ENCODE peak calls at places on chromosomes 11 and 22, in six cellular contexts. A is transverse colon, X is kidney glomerular epithelial cell, Q is NCI-H1092, K is AG09309, D is H54. E is an unnamed sample.

GRCh38 chr11:3147257-3147619 is 17.9 kb downstream of the OSBPL5 start:
- DNase-seq in Q (no peak), A (no peak), D (peak), X (no peak), K (no peak), E (no peak)

GRCh38 chr11:16607675-16608644 is 130.5 kb upstream of the C11orf58 start:
- DNase-seq in A (peak), K (no peak), X (peak), D (no peak), Q (peak), E (no peak)

GRCh38 chr11:61041755-61042518 is 60.4 kb upstream of the CD5 start:
- DNase-seq in Q (peak), D (no peak), A (peak), K (no peak), X (no peak), E (no peak)

GRCh38 chr11:8309862-8310261 is 46.2 kb upstream of the LMO1 start:
- DNase-seq in D (no peak), Q (no peak), K (no peak), A (no peak), X (no peak), E (no peak)

GRCh38 chr11:59186130-59186594 is 14.2 kb downstream of the DTX4 start:
- DNase-seq in A (peak), Q (no peak), X (no peak), K (no peak), D (peak), E (no peak)

GRCh38 chr11:130198964-130199363 is 39.4 kb downstream of the ST14 start:
- DNase-seq in D (no peak), X (no peak), K (no peak), A (no peak), Q (no peak), E (no peak)

GRCh38 chr22:47232197-47232596 is 469.7 kb downstream of the TBC1D22A start:
- DNase-seq in X (no peak), Q (no peak), D (no peak), A (no peak), K (no peak), E (no peak)

GRCh38 chr22:46052801-46053562 is 76.0 kb upstream of the WNT7B start:
- DNase-seq in X (peak), K (no peak), Q (no peak), D (no peak), A (peak), E (no peak)

GRCh38 chr11:102592634-102593581 is 32.2 kb downstream of the MMP20 start:
- DNase-seq in X (no peak), D (no peak), K (no peak), Q (no peak), A (no peak), E (no peak)

GRCh38 chr11:122682464-122682863 is 26.9 kb downstream of the UBASH3B start:
- DNase-seq in A (no peak), D (no peak), K (no peak), Q (no peak), X (no peak), E (no peak)

GRCh38 chr11:128856241-128856640 is 10.9 kb downstream of the KCNJ1 start:
- DNase-seq in Q (no peak), D (no peak), K (no peak), A (no peak), X (no peak), E (no peak)

GRCh38 chr11:3855808-3856491 is 486 bp downstream of the STIM1 start:
- DNase-seq in D (no peak), X (no peak), Q (no peak), A (peak), K (no peak), E (no peak)

GRCh38 chr11:123559418-123559817 is 95.0 kb downstream of the SCN3B start:
- DNase-seq in D (no peak), Q (peak), A (no peak), X (no peak), K (no peak), E (no peak)